ENCODE peak calls at places on chromosomes 5 and 9, in eight cellular contexts. H is WERI-Rb-1, S is ovary, Y is heart right ventricle, J is EH, N is HTR-8/SVneo, I is NCI-H1105 treated with DMSO at 0.1 percent for 48 hours, U is head of caudate nucleus. G is an unnamed sample.

GRCh38 chr5:125865166-125865815 is 557.9 kb upstream of the GRAMD2B start:
- DNase-seq in J (no peak), U (no peak), I (no peak), H (no peak), Y (no peak), N (no peak), S (no peak), G (no peak)

GRCh38 chr9:32955655-32956478 is 45.6 kb downstream of the APTX start:
- DNase-seq in I (no peak), J (no peak), H (no peak), Y (no peak), N (no peak), U (no peak), S (peak), G (no peak)

GRCh38 chr5:119789411-119790117 is 160.2 kb downstream of the FAM170A start:
- DNase-seq in I (peak), S (no peak), J (no peak), U (no peak), N (no peak), H (no peak), Y (no peak), G (no peak)

GRCh38 chr5:149048806-149049205 is 14.1 kb downstream of the SH3TC2 start:
- DNase-seq in J (no peak), U (no peak), Y (no peak), N (no peak), S (no peak), H (no peak), I (no peak), G (no peak)

GRCh38 chr5:33300209-33300742 is 140.5 kb upstream of the TARS1 start:
- DNase-seq in S (no peak), I (no peak), J (no peak), U (no peak), N (no peak), Y (no peak), H (no peak), G (no peak)

GRCh38 chr5:157286761-157287211 is 20.9 kb downstream of the CYFIP2 start:
- DNase-seq in N (no peak), U (no peak), I (no peak), J (no peak), H (no peak), Y (peak), S (no peak), G (no peak)

GRCh38 chr9:136373300-136374182 is at the start of gene CARD9:
- DNase-seq in I (no peak), S (no peak), H (peak), U (no peak), Y (no peak), J (peak), N (no peak), G (peak)

GRCh38 chr9:108761530-108762347 is 94.0 kb downstream of the ACTL7B start:
- DNase-seq in N (peak), U (peak), H (peak), Y (peak), S (peak), I (peak), J (peak), G (peak)

GRCh38 chr9:108363321-108363720 is 492.5 kb downstream of the ACTL7B start:
- DNase-seq in Y (no peak), I (peak), N (no peak), U (no peak), J (no peak), S (no peak), H (no peak), G (peak)

GRCh38 chr5:130836729-130837660 is 328.1 kb downstream of the HINT1 start:
- DNase-seq in Y (no peak), J (peak), U (no peak), I (no peak), N (no peak), H (no peak), S (no peak), G (peak)

GRCh38 chr9:75063556-75064305 is 24.2 kb downstream of the NMRK1 start:
- DNase-seq in N (no peak), H (no peak), U (no peak), J (peak), S (no peak), Y (no peak), I (no peak), G (no peak)

G was measured in DMS53.